ENCODE peak calls at places on chromosome 20, in seven cellular contexts. R is CD4-positive, alpha-beta T cell; N is tibial artery; Q is testis; D is mammary epithelial cell; L is heart left ventricle; M is hepatocyte. Z is an unnamed sample. For H3K27me3, the result is how much of the 10 kb centered on the place peaks cover.

GRCh38 chr20:53609501-53610445 is 16.1 kb upstream of the ZNF217 start:
- DNase-seq in R (peak), N (no peak), Q (peak), D (no peak), L (peak), M (peak), Z (peak)

GRCh38 chr20:58433759-58434158 is 44.7 kb downstream of the VAPB start:
- DNase-seq in R (no peak), N (no peak), Q (no peak), D (peak), L (no peak), M (peak), Z (no peak)

GRCh38 chr20:35845561-35845960 is 73.7 kb downstream of the PHF20 start:
- DNase-seq in R (no peak), N (no peak), Q (no peak), D (peak), L (no peak), M (no peak), Z (no peak)

GRCh38 chr20:50534567-50534966 is 24.4 kb downstream of the PTPN1 start:
- DNase-seq in R (no peak), N (no peak), Q (no peak), D (no peak), L (no peak), M (no peak), Z (no peak)

GRCh38 chr20:59412896-59413295 is 112.5 kb downstream of the EDN3 start:
- DNase-seq in R (no peak), N (peak), Q (no peak), D (no peak), L (no peak), M (peak), Z (peak)

GRCh38 chr20:50504231-50504823 is 5.9 kb upstream of the PTPN1 start:
- DNase-seq in R (no peak), N (no peak), Q (no peak), D (no peak), L (no peak), M (no peak), Z (no peak)

GRCh38 chr20:32539817-32540675 is 45.1 kb downstream of the NOL4L start:
- DNase-seq in R (peak), N (no peak), Q (no peak), D (no peak), L (no peak), M (peak), Z (peak)

GRCh38 chr20:50692553-50692933 is 1.2 kb upstream of the RIPOR3 start:
- DNase-seq in R (no peak), N (no peak), Q (no peak), D (no peak), L (no peak), M (no peak), Z (no peak)

GRCh38 chr20:40632346-40632976 is 56.6 kb downstream of the MAFB start:
- DNase-seq in R (no peak), N (no peak), Q (no peak), D (no peak), L (no peak), M (no peak), Z (no peak)

GRCh38 chr20:986733-987355 is 15.3 kb downstream of the RSPO4 start:
- DNase-seq in R (no peak), N (no peak), Q (no peak), D (peak), L (peak), M (no peak), Z (peak)

GRCh38 chr20:2084703-2085102 is 16.9 kb upstream of the STK35 start:
- DNase-seq in R (no peak), N (no peak), Q (no peak), D (peak), L (no peak), M (no peak), Z (no peak)

GRCh38 chr20:19347943-19348456 is 135.6 kb downstream of the SLC24A3 start:
- DNase-seq in R (no peak), N (no peak), Q (no peak), D (no peak), L (no peak), M (no peak), Z (no peak)

GRCh38 chr20:14477125-14477524 is 139.7 kb upstream of the FLRT3 start:
- DNase-seq in R (no peak), N (no peak), Q (no peak), D (peak), L (no peak), M (no peak), Z (no peak)

GRCh38 chr20:17645546-17646208 is 36.4 kb downstream of the RRBP1 start:
- DNase-seq in R (no peak), N (no peak), Q (no peak), D (no peak), L (peak), M (no peak), Z (no peak)

GRCh38 chr20:59770851-59771250 is 162.6 kb downstream of the SYCP2 start:
- DNase-seq in R (no peak), N (peak), Q (no peak), D (no peak), L (no peak), M (no peak), Z (no peak)

GRCh38 chr20:41149679-41150131 is 12.4 kb downstream of the PLCG1 start:
- DNase-seq in R (no peak), N (no peak), Q (no peak), D (peak), L (no peak), M (peak), Z (no peak)

GRCh38 chr20:60729119-60729900 is 522.8 kb upstream of the CDH4 start:
- DNase-seq in R (no peak), N (no peak), Q (no peak), D (no peak), L (no peak), M (no peak), Z (peak)

GRCh38 chr20:34562643-34563042 is 4.1 kb downstream of the MAP1LC3A start:
- DNase-seq in R (no peak), N (no peak), Q (no peak), D (no peak), L (no peak), M (no peak), Z (peak)

GRCh38 chr20:47668313-47669156 is 116.7 kb downstream of the SULF2 start:
- DNase-seq in R (no peak), N (peak), Q (no peak), D (no peak), L (no peak), M (no peak), Z (no peak)

GRCh38 chr20:49372095-49372734 is 94.4 kb upstream of the ZNFX1 start:
- DNase-seq in R (no peak), N (no peak), Q (no peak), D (peak), L (no peak), M (no peak), Z (no peak)
- H3K27me3 ChIP-seq in R (under half), N (under half), Q (under half), D (under half), L (under half), M (under half), Z (under half)

GRCh38 chr20:46031701-46032254 is 2.8 kb downstream of the SLC12A5 start:
- DNase-seq in R (no peak), N (no peak), Q (no peak), D (no peak), L (peak), M (no peak), Z (peak)

GRCh38 chr20:46028772-46029371 is at the start of gene SLC12A5:
- DNase-seq in R (no peak), N (no peak), Q (no peak), D (no peak), L (peak), M (no peak), Z (no peak)

GRCh38 chr20:46031014-46031569 is 2.1 kb downstream of the SLC12A5 start:
- DNase-seq in R (no peak), N (no peak), Q (no peak), D (no peak), L (no peak), M (no peak), Z (no peak)

GRCh38 chr20:46028110-46028509 is 905 bp upstream of the SLC12A5 start:
- DNase-seq in R (no peak), N (no peak), Q (no peak), D (no peak), L (peak), M (no peak), Z (no peak)

DNA sequence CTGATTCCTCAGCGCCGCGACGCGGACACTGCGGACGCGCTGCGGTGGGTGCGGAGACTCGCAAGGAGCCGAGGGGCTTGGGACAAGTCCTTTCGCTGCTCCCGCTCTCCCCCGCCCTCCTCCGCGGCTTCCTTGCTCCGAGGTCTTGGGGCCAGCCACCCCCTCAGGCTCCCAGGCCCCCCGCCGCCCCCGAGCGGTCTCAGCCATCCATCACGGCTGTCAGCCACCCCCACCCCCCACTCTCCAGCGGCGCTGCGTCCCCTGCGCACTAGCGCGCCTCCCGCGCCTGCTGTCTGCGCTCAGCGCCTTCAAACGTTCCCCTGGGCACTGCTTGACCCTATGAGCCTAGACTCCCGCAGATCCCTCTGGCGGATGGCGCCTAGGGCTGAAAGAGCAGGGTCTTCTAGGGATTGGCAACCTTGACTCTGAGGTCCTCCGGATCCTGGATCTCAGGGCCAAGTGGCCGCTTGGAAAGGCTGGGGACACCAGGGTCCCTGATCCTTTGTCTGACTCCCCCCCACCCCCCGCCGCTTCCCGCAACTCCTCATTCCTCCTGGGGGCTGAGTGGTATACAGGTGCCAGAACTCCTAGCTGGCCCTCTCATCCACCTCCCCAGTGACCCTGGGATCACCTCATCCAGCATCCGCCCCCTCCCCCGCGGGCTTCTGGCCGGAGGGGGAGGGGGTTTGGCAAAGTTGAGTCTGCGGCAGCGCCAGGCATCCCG is 1.4 kb downstream of the SLC12A5 start:
- DNase-seq in R (no peak), N (no peak), Q (no peak), D (no peak), L (peak), M (no peak), Z (no peak)
- TF ChIP-seq CTCF in R (no peak), N (no peak), Q (no peak), D (no peak), L (no peak), M (no peak), Z (no peak)

DNA sequence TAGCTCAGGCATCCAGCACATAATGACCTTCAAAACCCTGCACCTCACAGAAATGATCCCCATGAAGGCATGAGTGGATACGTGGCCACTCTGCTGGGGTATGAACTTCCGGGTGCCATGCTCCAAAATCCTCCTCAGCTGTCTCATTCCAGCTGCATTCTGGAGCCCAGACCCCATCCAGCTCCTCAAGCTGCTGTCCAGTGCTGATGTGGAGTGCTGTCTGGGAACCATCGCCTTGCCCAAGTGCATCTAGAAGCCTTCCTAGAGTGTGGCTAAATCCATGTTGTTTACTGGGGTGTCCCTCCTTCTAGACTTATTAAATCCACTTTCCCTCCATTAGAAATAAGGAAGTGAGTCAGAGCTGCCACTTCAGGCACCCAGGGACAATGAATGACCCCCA is 130.8 kb upstream of the PTPRT start:
- DNase-seq in R (no peak), N (no peak), Q (no peak), D (no peak), L (no peak), M (no peak), Z (peak)
- H3K27me3 ChIP-seq in R (under half), N (under half), Q (under half), D (under half), L (under half), M (under half), Z (under half)

DNA sequence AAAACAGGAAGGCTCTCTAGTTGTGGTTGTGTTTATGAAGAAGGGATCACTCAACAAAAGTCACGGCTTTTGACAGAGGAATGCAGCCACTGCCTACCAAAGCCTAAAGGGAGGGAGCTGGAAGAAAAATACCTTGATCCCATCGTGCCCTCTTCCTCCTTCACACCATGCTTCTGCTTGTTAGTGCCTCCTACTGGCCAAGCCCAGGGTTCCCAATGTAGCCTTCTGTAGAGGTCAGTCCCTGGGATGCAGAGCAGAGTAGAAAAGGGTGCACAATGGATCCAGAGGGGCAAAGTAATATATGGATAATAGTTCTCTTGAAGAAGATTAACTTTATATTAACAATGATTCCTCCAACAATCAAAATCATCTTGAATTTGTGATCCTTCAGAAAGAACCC is 293.5 kb upstream of the FERMT1 start:
- DNase-seq in R (no peak), N (no peak), Q (no peak), D (no peak), L (no peak), M (no peak), Z (peak)
- TF ChIP-seq CTCF in R (no peak), N (no peak), Q (no peak), D (no peak), L (no peak), M (no peak), Z (peak)

GRCh38 chr20:45463113-45463512 is 6.4 kb upstream of the WFDC2 start:
- DNase-seq in R (no peak), N (no peak), Q (no peak), D (no peak), L (no peak), M (no peak), Z (peak)

GRCh38 chr20:45465492-45466266 is 3.9 kb upstream of the WFDC2 start:
- DNase-seq in R (no peak), N (no peak), Q (no peak), D (no peak), L (no peak), M (no peak), Z (peak)

GRCh38 chr20:45461225-45461624 is 8.3 kb upstream of the WFDC2 start:
- DNase-seq in R (no peak), N (no peak), Q (no peak), D (peak), L (no peak), M (no peak), Z (no peak)

GRCh38 chr20:45462711-45463110 is 6.8 kb upstream of the WFDC2 start:
- DNase-seq in R (no peak), N (no peak), Q (no peak), D (no peak), L (no peak), M (no peak), Z (no peak)

DNA sequence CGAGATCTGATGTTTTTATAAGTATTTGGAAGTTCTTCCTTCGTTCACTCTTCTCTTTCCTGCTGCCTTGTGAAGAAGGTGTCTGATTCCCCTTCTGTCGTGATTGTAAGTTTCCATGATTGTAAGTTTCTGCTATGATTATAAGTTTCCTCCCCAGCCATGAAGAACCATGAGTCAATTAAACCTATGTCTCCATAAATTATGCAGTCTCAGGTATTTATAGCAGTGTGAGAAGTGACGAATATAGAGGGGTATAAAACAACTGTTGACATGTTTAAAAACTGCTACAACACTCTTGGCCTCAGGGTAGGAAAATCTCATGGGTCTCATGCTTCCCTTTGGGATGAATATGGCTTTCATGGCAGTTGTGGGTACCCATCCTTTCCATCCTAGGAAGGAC is 5.8 kb upstream of the WFDC2 start:
- DNase-seq in R (no peak), N (no peak), Q (no peak), D (no peak), L (no peak), M (no peak), Z (no peak)
- H3K27me3 ChIP-seq in R (under half), N (under half), Q (under half), D (under half), L (under half), M (under half), Z (half or more)

DNA sequence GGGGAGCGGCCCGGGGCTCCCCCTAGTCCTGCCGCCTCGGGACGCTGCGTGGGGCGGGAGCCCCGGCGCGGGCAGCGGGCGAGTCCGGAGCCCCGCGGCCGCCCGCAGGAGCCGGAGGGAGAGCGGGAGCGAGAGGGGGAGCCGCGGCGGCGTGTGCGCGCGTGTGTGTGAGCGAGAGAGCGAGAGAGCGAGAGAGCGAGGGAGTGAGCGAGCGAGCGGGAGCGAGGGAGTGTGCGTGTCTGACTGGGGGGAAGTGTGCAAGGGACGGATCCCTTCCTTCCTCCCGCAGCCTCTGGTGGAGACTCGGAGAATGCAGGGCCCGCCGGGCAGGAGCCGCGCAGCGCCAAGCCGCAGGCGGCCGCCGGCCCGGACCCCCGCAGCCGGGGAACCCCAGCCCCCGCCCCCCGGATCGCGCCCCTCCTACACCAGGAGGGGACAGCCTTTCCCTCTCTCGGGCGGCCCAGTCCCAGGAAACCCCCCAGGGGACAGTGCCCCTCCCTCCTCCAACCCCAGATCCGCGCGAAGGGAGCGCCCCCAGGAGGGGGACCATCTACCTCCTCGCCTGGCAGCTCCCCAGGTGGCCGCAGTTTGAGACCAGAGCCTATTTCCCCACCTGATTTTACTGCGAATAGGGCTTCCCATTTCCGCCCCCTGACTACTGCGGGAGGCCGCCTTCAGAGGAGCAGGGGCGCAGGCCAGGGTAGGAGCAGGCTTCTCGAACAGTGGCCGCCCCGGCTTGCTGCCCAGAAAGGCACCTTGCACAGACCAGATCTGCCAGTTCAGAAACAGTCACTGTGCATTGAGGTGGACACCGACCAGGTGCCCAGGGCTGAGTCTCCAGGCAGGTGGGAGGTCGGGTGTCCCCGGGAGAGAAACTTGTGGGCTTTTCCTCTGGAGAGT is at the start of gene CDH22:
- DNase-seq in R (no peak), N (no peak), Q (peak), D (no peak), L (peak), M (peak), Z (peak)
- TF ChIP-seq CTCF in R (no peak), N (no peak), Q (peak), D (no peak), L (peak), M (peak), Z (peak)

DNA sequence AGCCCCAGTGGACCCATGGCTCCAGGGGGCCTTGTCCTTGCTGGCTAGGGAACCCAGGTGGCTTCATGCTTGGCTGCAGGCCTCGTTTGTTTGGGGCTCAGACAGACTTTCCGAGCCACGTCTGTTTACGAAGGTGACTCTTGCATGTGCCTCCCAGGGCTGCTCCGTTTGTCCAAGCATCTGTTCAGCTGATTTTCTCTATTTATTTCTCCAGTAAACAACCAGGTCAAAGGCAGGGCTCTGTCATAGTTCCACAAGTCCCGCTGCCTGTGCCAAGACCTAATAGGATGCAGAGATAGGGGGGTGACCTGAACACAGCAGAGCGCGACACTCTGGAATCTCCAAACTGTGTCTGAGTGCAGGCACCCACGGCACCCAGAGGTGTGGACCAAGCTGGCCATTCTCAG is 12.8 kb upstream of the SPO11 start:
- DNase-seq in R (no peak), N (no peak), Q (no peak), D (no peak), L (no peak), M (no peak), Z (peak)
- H3K27me3 ChIP-seq in R (under half), N (under half), Q (under half), D (under half), L (under half), M (under half), Z (under half)

GRCh38 chr20:51800132-51800721 is 2.1 kb downstream of the SALL4 start:
- DNase-seq in R (peak), N (no peak), Q (peak), D (peak), L (peak), M (peak), Z (peak)
- TF ChIP-seq CTCF in R (peak), N (peak), Q (peak), D (peak), L (peak), M (peak), Z (peak)

DNA sequence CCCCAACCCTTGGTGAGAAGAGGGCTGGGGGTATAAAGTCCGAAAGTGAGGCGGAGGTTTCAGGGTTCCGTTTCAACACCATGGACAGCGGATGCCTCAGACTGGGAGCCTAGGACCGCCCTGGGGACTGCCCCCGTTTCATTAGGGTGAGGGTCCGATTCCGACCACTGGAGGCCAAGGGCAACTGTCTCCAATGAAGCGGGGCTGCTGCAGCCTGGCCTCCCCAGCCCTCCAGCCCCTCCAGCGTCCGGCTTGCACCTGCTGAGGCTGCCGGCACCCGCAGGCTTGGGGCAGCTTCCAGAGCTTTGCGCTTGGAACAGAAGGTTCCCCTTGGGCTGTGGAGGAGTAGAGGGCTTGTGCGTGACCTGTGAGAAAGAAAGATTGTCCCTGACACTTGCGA is 39.9 kb downstream of the YTHDF1 start:
- DNase-seq in R (no peak), N (no peak), Q (no peak), D (no peak), L (no peak), M (peak), Z (peak)
- H3K27me3 ChIP-seq in R (half or more), N (under half), Q (under half), D (half or more), L (half or more), M (half or more), Z (half or more)